ENCODE peak calls at places on chromosomes 3 and 15, in seven cellular contexts. J is dorsolateral prefrontal cortex, Q is left ventricle myocardium inferior, C is endothelial cell, A is kidney epithelial cell, O is Panc1, S is left lung. W is an unnamed sample.

GRCh38 chr3:120153294-120153693 is 59.0 kb upstream of the GSK3B start:
- DNase-seq in J (no peak), S (no peak), C (no peak), Q (no peak), O (no peak), A (no peak), W (peak)

GRCh38 chr3:63092545-63092944 is 185.6 kb upstream of the SYNPR start:
- DNase-seq in A (no peak), J (no peak), S (no peak), Q (no peak), O (no peak), C (no peak), W (no peak)

GRCh38 chr3:181704421-181705066 is 7.2 kb upstream of the SOX2 start:
- DNase-seq in Q (no peak), J (no peak), O (no peak), S (no peak), C (no peak), A (no peak), W (no peak)

GRCh38 chr3:194984026-194984425 is 286.9 kb downstream of the XXYLT1 start:
- DNase-seq in O (no peak), C (no peak), J (no peak), S (no peak), A (no peak), Q (no peak), W (no peak)

GRCh38 chr15:88403461-88403860 is 63.7 kb downstream of the MRPL46 start:
- DNase-seq in C (no peak), O (no peak), S (no peak), J (no peak), A (no peak), Q (no peak), W (no peak)

GRCh38 chr3:14411988-14412387 is 9.6 kb downstream of the SLC6A6 start:
- DNase-seq in O (no peak), A (no peak), C (no peak), Q (no peak), S (no peak), J (no peak), W (no peak)

GRCh38 chr3:136110481-136110880 is 85.7 kb downstream of the MSL2 start:
- DNase-seq in S (no peak), O (no peak), A (no peak), Q (no peak), C (no peak), J (no peak), W (no peak)

GRCh38 chr3:100556656-100557310 is 52.6 kb upstream of the ADGRG7 start:
- DNase-seq in C (no peak), S (no peak), O (no peak), J (no peak), A (no peak), Q (no peak), W (no peak)

GRCh38 chr15:64460737-64461576 is 579 bp downstream of the ZNF609 start:
- DNase-seq in C (peak), O (peak), S (peak), J (no peak), Q (no peak), A (peak), W (no peak)

GRCh38 chr15:95690631-95691340 is 639.7 kb upstream of the NR2F2 start:
- DNase-seq in S (no peak), Q (no peak), C (no peak), A (peak), J (no peak), O (no peak), W (peak)

GRCh38 chr15:69760263-69760855 is 307.7 kb downstream of the RPLP1 start:
- DNase-seq in O (no peak), S (no peak), Q (no peak), A (no peak), C (no peak), J (no peak), W (no peak)

GRCh38 chr3:123870033-123870432 is 14.1 kb downstream of the MYLK start:
- DNase-seq in J (no peak), C (no peak), O (no peak), Q (no peak), S (no peak), A (peak), W (no peak)

GRCh38 chr3:24494616-24495333 is at the start of gene THRB:
- DNase-seq in Q (peak), S (peak), J (peak), A (no peak), C (peak), O (no peak), W (no peak)

GRCh38 chr15:90087454-90088154 is 14.7 kb downstream of the IDH2 start:
- DNase-seq in S (no peak), A (no peak), Q (no peak), C (peak), O (no peak), J (peak), W (no peak)

GRCh38 chr3:140091143-140091542 is 156.2 kb downstream of the CLSTN2 start:
- DNase-seq in O (no peak), A (peak), J (no peak), C (no peak), S (no peak), Q (no peak), W (no peak)

GRCh38 chr3:107676469-107677309 is 153.9 kb downstream of the BBX start:
- DNase-seq in S (no peak), Q (no peak), C (no peak), J (no peak), A (no peak), O (no peak), W (no peak)

GRCh38 chr3:127694467-127695215 is 21.9 kb downstream of the ABTB1 start:
- DNase-seq in A (no peak), Q (peak), J (peak), O (no peak), S (no peak), C (peak), W (no peak)

GRCh38 chr3:25355034-25355898 is 72.8 kb upstream of the RARB start:
- DNase-seq in J (no peak), S (no peak), C (no peak), O (no peak), A (no peak), Q (no peak), W (no peak)

GRCh38 chr3:123774474-123774873 is 109.7 kb downstream of the MYLK start:
- DNase-seq in O (no peak), S (no peak), J (no peak), C (no peak), Q (no peak), A (no peak), W (no peak)

GRCh38 chr15:94934440-94934839 is 703.1 kb downstream of the MCTP2 start:
- DNase-seq in A (no peak), J (no peak), S (no peak), Q (no peak), C (no peak), O (no peak), W (no peak)

GRCh38 chr3:97901327-97902295 is 70.6 kb downstream of the RIOX2 start:
- DNase-seq in S (no peak), Q (no peak), A (no peak), O (no peak), J (no peak), C (no peak), W (no peak)

DNA sequence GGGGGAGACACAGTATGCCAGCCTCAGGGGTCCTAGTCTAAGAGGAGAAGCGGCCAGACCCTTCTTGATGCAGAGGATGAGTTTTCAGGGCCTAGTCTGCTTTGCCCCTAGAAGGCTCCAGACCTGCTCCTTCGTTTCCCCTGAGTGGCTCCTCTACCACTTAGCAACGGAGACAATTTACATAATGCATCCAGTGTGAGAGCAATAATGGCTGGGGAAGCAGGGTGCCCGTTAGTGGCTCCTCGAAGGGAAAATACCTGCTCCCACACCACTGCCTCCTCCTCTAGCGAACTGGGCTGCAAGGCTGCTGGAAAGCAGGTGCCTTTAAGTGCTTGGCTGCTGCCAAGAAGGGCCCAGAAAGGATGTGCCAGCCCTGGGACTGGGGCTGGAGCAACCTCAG is 38.9 kb downstream of the CACNA2D2 start:
- DNase-seq in A (no peak), S (no peak), Q (no peak), C (no peak), J (no peak), O (no peak), W (no peak)
- TF ChIP-seq CTCF in A (no peak), S (no peak), Q (no peak), C (no peak), J (no peak), O (no peak), W (no peak)

GRCh38 chr3:73021301-73021700 is 24.7 kb downstream of the PPP4R2 start:
- DNase-seq in A (no peak), J (no peak), C (no peak), O (no peak), S (no peak), Q (no peak), W (no peak)

GRCh38 chr3:73026702-73027101 is 30.1 kb downstream of the PPP4R2 start:
- DNase-seq in Q (no peak), A (no peak), S (no peak), C (no peak), J (no peak), O (no peak), W (no peak)

GRCh38 chr3:73028803-73029202 is 32.2 kb downstream of the PPP4R2 start:
- DNase-seq in Q (no peak), C (no peak), O (no peak), J (no peak), A (no peak), S (no peak), W (no peak)

GRCh38 chr3:73026111-73026510 is 29.5 kb downstream of the PPP4R2 start:
- DNase-seq in S (no peak), A (no peak), J (no peak), Q (no peak), O (no peak), C (no peak), W (no peak)

GRCh38 chr3:73024836-73025235 is 28.2 kb downstream of the PPP4R2 start:
- DNase-seq in O (no peak), S (no peak), Q (no peak), A (no peak), C (no peak), J (no peak), W (no peak)
- TF ChIP-seq CTCF in O (no peak), S (no peak), Q (no peak), A (no peak), C (no peak), J (no peak), W (no peak)

GRCh38 chr3:67245545-67245944 is 247.4 kb downstream of the KBTBD8 start:
- DNase-seq in O (no peak), C (no peak), J (no peak), Q (no peak), S (no peak), A (no peak), W (no peak)
- TF ChIP-seq CTCF in O (no peak), C (no peak), J (no peak), Q (no peak), S (no peak), A (no peak), W (no peak)

GRCh38 chr3:187256217-187256616 is 35.3 kb downstream of the MASP1 start:
- DNase-seq in J (no peak), C (no peak), O (no peak), Q (no peak), S (no peak), A (no peak), W (no peak)
- TF ChIP-seq CTCF in J (no peak), C (peak), O (no peak), Q (no peak), S (no peak), A (no peak), W (no peak)

GRCh38 chr3:94234177-94234788 is 171.4 kb downstream of the NSUN3 start:
- DNase-seq in J (no peak), A (no peak), S (no peak), O (peak), Q (no peak), C (peak), W (no peak)
- TF ChIP-seq CTCF in J (peak), A (peak), S (peak), O (peak), Q (peak), C (peak), W (peak)

W was measured in keratinocyte.